ENCODE peak calls at places on chromosome 14, in five cellular contexts. One of them, this sample, is unnamed.

GRCh38 chr14:91912035-91912434 is 35.5 kb downstream of the FBLN5 start:
- DNase-seq in mesothelial cell of epicardium: no peak
- DNase-seq in stimulated activated CD4-positive, alpha-beta T cell treated with anti-CD3 and anti-CD28 coated beads, Interleukin-1b, Interleukin-23, amount 100 ng/mL, for 4 hours: no peak
- DNase-seq in T-helper 2 cell treated with Interferon-gamma antibody and Interleukin-4, amounts not matched to agents 5 μg/mL and 100 μg/mL, for 36 hours: no peak
- DNase-seq in NCI-H774: no peak
- DNase-seq in this sample: no peak

GRCh38 chr14:68792830-68793733 is at the start of gene ZFP36L1:
- DNase-seq in stimulated activated CD4-positive, alpha-beta T cell treated with anti-CD3 and anti-CD28 coated beads, Interleukin-1b, Interleukin-23, amount 100 ng/mL, for 4 hours: peak
- DNase-seq in T-helper 2 cell treated with Interferon-gamma antibody and Interleukin-4, amounts not matched to agents 5 μg/mL and 100 μg/mL, for 36 hours: peak
- DNase-seq in mesothelial cell of epicardium: peak
- DNase-seq in NCI-H774: no peak
- DNase-seq in this sample: peak

GRCh38 chr14:24456980-24457379 is 14.4 kb upstream of the SDR39U1 start:
- DNase-seq in stimulated activated CD4-positive, alpha-beta T cell treated with anti-CD3 and anti-CD28 coated beads, Interleukin-1b, Interleukin-23, amount 100 ng/mL, for 4 hours: no peak
- DNase-seq in NCI-H774: no peak
- DNase-seq in mesothelial cell of epicardium: no peak
- DNase-seq in T-helper 2 cell treated with Interferon-gamma antibody and Interleukin-4, amounts not matched to agents 5 μg/mL and 100 μg/mL, for 36 hours: no peak
- DNase-seq in this sample: no peak

GRCh38 chr14:39014460-39014859 is 88.6 kb downstream of the SEC23A start:
- DNase-seq in T-helper 2 cell treated with Interferon-gamma antibody and Interleukin-4, amounts not matched to agents 5 μg/mL and 100 μg/mL, for 36 hours: no peak
- DNase-seq in mesothelial cell of epicardium: no peak
- DNase-seq in stimulated activated CD4-positive, alpha-beta T cell treated with anti-CD3 and anti-CD28 coated beads, Interleukin-1b, Interleukin-23, amount 100 ng/mL, for 4 hours: no peak
- DNase-seq in NCI-H774: no peak
- DNase-seq in this sample: no peak

GRCh38 chr14:33331176-33331949 is 392.7 kb downstream of the NPAS3 start:
- DNase-seq in T-helper 2 cell treated with Interferon-gamma antibody and Interleukin-4, amounts not matched to agents 5 μg/mL and 100 μg/mL, for 36 hours: no peak
- DNase-seq in NCI-H774: no peak
- DNase-seq in mesothelial cell of epicardium: no peak
- DNase-seq in stimulated activated CD4-positive, alpha-beta T cell treated with anti-CD3 and anti-CD28 coated beads, Interleukin-1b, Interleukin-23, amount 100 ng/mL, for 4 hours: no peak
- DNase-seq in this sample: no peak

GRCh38 chr14:90447720-90448497 is 51.1 kb downstream of the CALM1 start:
- DNase-seq in mesothelial cell of epicardium: no peak
- DNase-seq in T-helper 2 cell treated with Interferon-gamma antibody and Interleukin-4, amounts not matched to agents 5 μg/mL and 100 μg/mL, for 36 hours: no peak
- DNase-seq in stimulated activated CD4-positive, alpha-beta T cell treated with anti-CD3 and anti-CD28 coated beads, Interleukin-1b, Interleukin-23, amount 100 ng/mL, for 4 hours: no peak
- DNase-seq in NCI-H774: no peak
- DNase-seq in this sample: no peak

GRCh38 chr14:43539210-43539609 is 967.9 kb downstream of the FSCB start:
- DNase-seq in NCI-H774: no peak
- DNase-seq in stimulated activated CD4-positive, alpha-beta T cell treated with anti-CD3 and anti-CD28 coated beads, Interleukin-1b, Interleukin-23, amount 100 ng/mL, for 4 hours: no peak
- DNase-seq in T-helper 2 cell treated with Interferon-gamma antibody and Interleukin-4, amounts not matched to agents 5 μg/mL and 100 μg/mL, for 36 hours: no peak
- DNase-seq in mesothelial cell of epicardium: no peak
- DNase-seq in this sample: no peak

GRCh38 chr14:106694638-106695393 is 1168.4 kb downstream of the TMEM121 start:
- DNase-seq in NCI-H774: peak
- DNase-seq in mesothelial cell of epicardium: no peak
- DNase-seq in T-helper 2 cell treated with Interferon-gamma antibody and Interleukin-4, amounts not matched to agents 5 μg/mL and 100 μg/mL, for 36 hours: peak
- DNase-seq in stimulated activated CD4-positive, alpha-beta T cell treated with anti-CD3 and anti-CD28 coated beads, Interleukin-1b, Interleukin-23, amount 100 ng/mL, for 4 hours: peak
- DNase-seq in this sample: no peak

GRCh38 chr14:100692859-100693558 is 33.7 kb upstream of the DLK1 start:
- DNase-seq in T-helper 2 cell treated with Interferon-gamma antibody and Interleukin-4, amounts not matched to agents 5 μg/mL and 100 μg/mL, for 36 hours: no peak
- DNase-seq in stimulated activated CD4-positive, alpha-beta T cell treated with anti-CD3 and anti-CD28 coated beads, Interleukin-1b, Interleukin-23, amount 100 ng/mL, for 4 hours: no peak
- DNase-seq in mesothelial cell of epicardium: no peak
- DNase-seq in NCI-H774: peak
- DNase-seq in this sample: no peak

GRCh38 chr14:70114621-70115156 is 74.1 kb downstream of the SLC8A3 start:
- DNase-seq in mesothelial cell of epicardium: no peak
- DNase-seq in NCI-H774: no peak
- DNase-seq in stimulated activated CD4-positive, alpha-beta T cell treated with anti-CD3 and anti-CD28 coated beads, Interleukin-1b, Interleukin-23, amount 100 ng/mL, for 4 hours: no peak
- DNase-seq in T-helper 2 cell treated with Interferon-gamma antibody and Interleukin-4, amounts not matched to agents 5 μg/mL and 100 μg/mL, for 36 hours: no peak
- DNase-seq in this sample: no peak

GRCh38 chr14:24080888-24081738 is 9.8 kb downstream of the CPNE6 start:
- DNase-seq in NCI-H774: peak
- DNase-seq in stimulated activated CD4-positive, alpha-beta T cell treated with anti-CD3 and anti-CD28 coated beads, Interleukin-1b, Interleukin-23, amount 100 ng/mL, for 4 hours: peak
- DNase-seq in T-helper 2 cell treated with Interferon-gamma antibody and Interleukin-4, amounts not matched to agents 5 μg/mL and 100 μg/mL, for 36 hours: peak
- DNase-seq in mesothelial cell of epicardium: peak
- DNase-seq in this sample: no peak

GRCh38 chr14:21825147-21825743 is 151.6 kb upstream of the OR4E1 start:
- DNase-seq in mesothelial cell of epicardium: no peak
- DNase-seq in NCI-H774: no peak
- DNase-seq in T-helper 2 cell treated with Interferon-gamma antibody and Interleukin-4, amounts not matched to agents 5 μg/mL and 100 μg/mL, for 36 hours: peak
- DNase-seq in stimulated activated CD4-positive, alpha-beta T cell treated with anti-CD3 and anti-CD28 coated beads, Interleukin-1b, Interleukin-23, amount 100 ng/mL, for 4 hours: peak
- DNase-seq in this sample: no peak

GRCh38 chr14:100536141-100536540 is 51.1 kb downstream of the BEGAIN start:
- DNase-seq in T-helper 2 cell treated with Interferon-gamma antibody and Interleukin-4, amounts not matched to agents 5 μg/mL and 100 μg/mL, for 36 hours: no peak
- DNase-seq in stimulated activated CD4-positive, alpha-beta T cell treated with anti-CD3 and anti-CD28 coated beads, Interleukin-1b, Interleukin-23, amount 100 ng/mL, for 4 hours: no peak
- DNase-seq in NCI-H774: no peak
- DNase-seq in mesothelial cell of epicardium: peak
- DNase-seq in this sample: peak

GRCh38 chr14:100871234-100872186 is 32.0 kb downstream of the RTL1 start:
- DNase-seq in mesothelial cell of epicardium: no peak
- DNase-seq in T-helper 2 cell treated with Interferon-gamma antibody and Interleukin-4, amounts not matched to agents 5 μg/mL and 100 μg/mL, for 36 hours: no peak
- DNase-seq in stimulated activated CD4-positive, alpha-beta T cell treated with anti-CD3 and anti-CD28 coated beads, Interleukin-1b, Interleukin-23, amount 100 ng/mL, for 4 hours: no peak
- DNase-seq in NCI-H774: no peak
- DNase-seq in this sample: no peak

GRCh38 chr14:22510527-22511110 is 78.4 kb downstream of the DAD1 start:
- DNase-seq in T-helper 2 cell treated with Interferon-gamma antibody and Interleukin-4, amounts not matched to agents 5 μg/mL and 100 μg/mL, for 36 hours: no peak
- DNase-seq in NCI-H774: no peak
- DNase-seq in stimulated activated CD4-positive, alpha-beta T cell treated with anti-CD3 and anti-CD28 coated beads, Interleukin-1b, Interleukin-23, amount 100 ng/mL, for 4 hours: no peak
- DNase-seq in mesothelial cell of epicardium: no peak
- DNase-seq in this sample: no peak

GRCh38 chr14:51582437-51582836 is 69.3 kb upstream of the FRMD6 start:
- DNase-seq in mesothelial cell of epicardium: no peak
- DNase-seq in stimulated activated CD4-positive, alpha-beta T cell treated with anti-CD3 and anti-CD28 coated beads, Interleukin-1b, Interleukin-23, amount 100 ng/mL, for 4 hours: no peak
- DNase-seq in T-helper 2 cell treated with Interferon-gamma antibody and Interleukin-4, amounts not matched to agents 5 μg/mL and 100 μg/mL, for 36 hours: no peak
- DNase-seq in NCI-H774: no peak
- DNase-seq in this sample: no peak

GRCh38 chr14:35248476-35248788 is 43.8 kb upstream of the PSMA6 start:
- DNase-seq in stimulated activated CD4-positive, alpha-beta T cell treated with anti-CD3 and anti-CD28 coated beads, Interleukin-1b, Interleukin-23, amount 100 ng/mL, for 4 hours: no peak
- DNase-seq in T-helper 2 cell treated with Interferon-gamma antibody and Interleukin-4, amounts not matched to agents 5 μg/mL and 100 μg/mL, for 36 hours: no peak
- DNase-seq in NCI-H774: no peak
- DNase-seq in mesothelial cell of epicardium: no peak
- DNase-seq in this sample: no peak

GRCh38 chr14:83940253-83940652 is 1589.7 kb upstream of the FLRT2 start:
- DNase-seq in mesothelial cell of epicardium: no peak
- DNase-seq in T-helper 2 cell treated with Interferon-gamma antibody and Interleukin-4, amounts not matched to agents 5 μg/mL and 100 μg/mL, for 36 hours: no peak
- DNase-seq in stimulated activated CD4-positive, alpha-beta T cell treated with anti-CD3 and anti-CD28 coated beads, Interleukin-1b, Interleukin-23, amount 100 ng/mL, for 4 hours: no peak
- DNase-seq in NCI-H774: no peak
- DNase-seq in this sample: no peak

This sample was measured in gastrocnemius medialis.